ENCODE peak calls at places on chromosomes 5 and 9, in seven cellular contexts. S is GM04503; J is posterior vena cava; O is spleen; C is tibial artery; X is stimulated activated naive CD8-positive, alpha-beta T cell treated with anti-CD3 and anti-CD28 coated beads, Interleukin-15, Interleukin-2, amounts not matched to agents 100 U/mL and 50 U/mL, for 24 hours; I is Kasumi-1. N is an unnamed sample.

GRCh38 chr5:128414469-128414868 is 123.6 kb downstream of the FBN2 start:
- DNase-seq in S (no peak), J (no peak), O (no peak), C (no peak), X (no peak), I (no peak), N (no peak)

GRCh38 chr9:86287013-86287412 is 4.7 kb upstream of the ISCA1 start:
- DNase-seq in S (no peak), J (no peak), O (no peak), C (no peak), X (no peak), I (peak), N (no peak)

GRCh38 chr5:35324201-35324600 is 93.9 kb upstream of the PRLR start:
- DNase-seq in S (no peak), J (no peak), O (no peak), C (no peak), X (no peak), I (no peak), N (no peak)

GRCh38 chr9:119924736-119925135 is 555.5 kb upstream of the BRINP1 start:
- DNase-seq in S (no peak), J (no peak), O (no peak), C (no peak), X (no peak), I (no peak), N (no peak)

GRCh38 chr9:87223397-87224246 is 274.0 kb upstream of the DAPK1 start:
- DNase-seq in S (peak), J (no peak), O (no peak), C (no peak), X (no peak), I (no peak), N (no peak)

GRCh38 chr5:127878174-127878750 is 175.1 kb downstream of the CCDC192 start:
- DNase-seq in S (no peak), J (no peak), O (no peak), C (no peak), X (peak), I (peak), N (peak)

GRCh38 chr9:69877852-69878507 is 57.4 kb downstream of the CFAP95 start:
- DNase-seq in S (no peak), J (no peak), O (no peak), C (no peak), X (no peak), I (peak), N (no peak)

GRCh38 chr5:218457-219289 is 553 bp downstream of the SDHA start:
- DNase-seq in S (no peak), J (peak), O (peak), C (no peak), X (peak), I (no peak), N (peak)

GRCh38 chr9:36034911-36035490 is 1.7 kb upstream of the RECK start:
- DNase-seq in S (no peak), J (no peak), O (no peak), C (no peak), X (no peak), I (no peak), N (no peak)

GRCh38 chr9:131695366-131696162 is 44.3 kb downstream of the RAPGEF1 start:
- DNase-seq in S (no peak), J (no peak), O (no peak), C (no peak), X (no peak), I (no peak), N (no peak)

GRCh38 chr9:123339666-123340414 is 16.2 kb upstream of the CRB2 start:
- DNase-seq in S (no peak), J (no peak), O (no peak), C (no peak), X (peak), I (peak), N (no peak)

GRCh38 chr5:88610586-88610985 is 272.4 kb downstream of the MEF2C start:
- DNase-seq in S (no peak), J (no peak), O (no peak), C (no peak), X (no peak), I (no peak), N (no peak)

GRCh38 chr5:181181650-181182565 is 23.1 kb downstream of the TRIM7 start:
- DNase-seq in S (no peak), J (peak), O (peak), C (no peak), X (peak), I (no peak), N (no peak)

GRCh38 chr5:139817362-139817761 is 21.8 kb downstream of the PSD2 start:
- DNase-seq in S (no peak), J (peak), O (no peak), C (peak), X (no peak), I (no peak), N (no peak)

GRCh38 chr9:35727676-35728040 is 4.3 kb downstream of the TLN1 start:
- DNase-seq in S (no peak), J (no peak), O (no peak), C (no peak), X (no peak), I (no peak), N (no peak)

GRCh38 chr5:15951126-15951525 is 228.5 kb downstream of the MARCHF11 start:
- DNase-seq in S (no peak), J (no peak), O (no peak), C (no peak), X (no peak), I (no peak), N (no peak)

GRCh38 chr9:88478236-88478635 is 56.7 kb upstream of the NXNL2 start:
- DNase-seq in S (no peak), J (no peak), O (no peak), C (no peak), X (no peak), I (no peak), N (no peak)

GRCh38 chr9:107235765-107236442 is 47.2 kb upstream of the RAD23B start:
- DNase-seq in S (no peak), J (no peak), O (no peak), C (no peak), X (no peak), I (no peak), N (no peak)

GRCh38 chr5:2757563-2758311 is 6.3 kb upstream of the IRX2 start:
- DNase-seq in S (no peak), J (peak), O (no peak), C (peak), X (no peak), I (no peak), N (no peak)

GRCh38 chr5:33299621-33300208 is 141.1 kb upstream of the TARS1 start:
- DNase-seq in S (peak), J (no peak), O (no peak), C (no peak), X (no peak), I (peak), N (peak)

GRCh38 chr5:116084231-116084630 is 594 bp upstream of the COMMD10 start:
- DNase-seq in S (no peak), J (no peak), O (peak), C (no peak), X (peak), I (peak), N (no peak)